ENCODE peak calls at places on chromosomes 13 and 19, in nine cellular contexts. Y, T, S, A, H, Z, Q, N and C are unnamed samples.
A peak's percentile ranks its signal among the peaks of the same experiment; 100 is the strongest.

GRCh38 chr13:79258489-79258888 is 147.6 kb downstream of the RBM26 start:
- DNase-seq in Y (no peak), T (no peak), S (no peak), A (no peak), H (no peak), Z (no peak), Q (no peak), N (no peak), C (no peak)

GRCh38 chr13:105370011-105370645 is 1165.3 kb downstream of the EFNB2 start:
- DNase-seq in Y (no peak), T (no peak), S (no peak), A (no peak), H (no peak), Z (no peak), Q (peak; percentile 45), N (no peak), C (no peak)

GRCh38 chr13:42136518-42136917 is 88.1 kb downstream of the DGKH start:
- DNase-seq in Y (no peak), T (no peak), S (no peak), A (no peak), H (no peak), Z (no peak), Q (no peak), N (no peak), C (no peak)

GRCh38 chr19:34172661-34173144 is 399 bp downstream of the LSM14A start:
- DNase-seq in Y (no peak), T (peak; percentile 45), S (peak; percentile 25), A (no peak), H (no peak), Z (no peak), Q (peak; percentile 72), N (no peak), C (no peak)

GRCh38 chr13:24159362-24159761 is 1.2 kb upstream of the SPATA13 start:
- DNase-seq in Y (no peak), T (no peak), S (no peak), A (no peak), H (no peak), Z (no peak), Q (no peak), N (no peak), C (no peak)

GRCh38 chr19:15776264-15776663 is 11.2 kb upstream of the OR10H5 start:
- DNase-seq in Y (no peak), T (no peak), S (no peak), A (no peak), H (no peak), Z (no peak), Q (no peak), N (no peak), C (no peak)

GRCh38 chr13:112207124-112207523 is 140.2 kb downstream of the SOX1 start:
- DNase-seq in Y (no peak), T (no peak), S (no peak), A (no peak), H (no peak), Z (no peak), Q (no peak), N (no peak), C (no peak)

GRCh38 chr19:13985771-13986347 is 20.3 kb downstream of the RFX1 start:
- DNase-seq in Y (no peak), T (no peak), S (no peak), A (no peak), H (no peak), Z (no peak), Q (no peak), N (no peak), C (no peak)

GRCh38 chr19:14404322-14404721 is 14.8 kb downstream of the DDX39A start:
- DNase-seq in Y (no peak), T (no peak), S (no peak), A (no peak), H (no peak), Z (no peak), Q (no peak), N (no peak), C (no peak)

GRCh38 chr19:13817615-13818371 is 22.6 kb downstream of the ZSWIM4 start:
- DNase-seq in Y (no peak), T (no peak), S (no peak), A (peak; percentile 98), H (no peak), Z (peak; percentile 78), Q (no peak), N (no peak), C (peak; percentile 39)

GRCh38 chr13:107124129-107124718 is 556.3 kb upstream of the ARGLU1 start:
- DNase-seq in Y (no peak), T (no peak), S (no peak), A (no peak), H (peak; percentile 54), Z (no peak), Q (peak; percentile 77), N (no peak), C (no peak)

GRCh38 chr19:51166846-51167490 is 24.9 kb downstream of the SIGLEC7 start:
- DNase-seq in Y (no peak), T (no peak), S (peak; percentile 16), A (no peak), H (no peak), Z (no peak), Q (no peak), N (no peak), C (peak; percentile 11)

GRCh38 chr13:98853791-98854191 is 101.3 kb upstream of the SLC15A1 start:
- DNase-seq in Y (no peak), T (no peak), S (no peak), A (no peak), H (no peak), Z (no peak), Q (peak; percentile 85), N (no peak), C (no peak)

GRCh38 chr13:49652691-49653305 is 24.5 kb downstream of the ARL11 start:
- DNase-seq in Y (no peak), T (peak; percentile 46), S (no peak), A (peak; percentile 83), H (peak; percentile 37), Z (peak; percentile 52), Q (peak; percentile 27), N (peak; percentile 39), C (no peak)

GRCh38 chr19:47490847-47491246 is 6.8 kb upstream of the KPTN start:
- DNase-seq in Y (no peak), T (no peak), S (no peak), A (no peak), H (no peak), Z (peak; percentile 33), Q (no peak), N (no peak), C (no peak)

GRCh38 chr13:89748716-89749115 is 1598.8 kb upstream of the MIR17HG start:
- DNase-seq in Y (no peak), T (no peak), S (no peak), A (no peak), H (peak; percentile 44), Z (no peak), Q (no peak), N (no peak), C (no peak)

GRCh38 chr13:28548872-28549271 is 53.9 kb upstream of the FLT1 start:
- DNase-seq in Y (no peak), T (no peak), S (no peak), A (peak; percentile 74), H (no peak), Z (no peak), Q (no peak), N (no peak), C (no peak)

GRCh38 chr19:55909801-55910200 is 22.3 kb downstream of the NLRP13 start:
- DNase-seq in Y (no peak), T (no peak), S (no peak), A (no peak), H (no peak), Z (no peak), Q (no peak), N (no peak), C (no peak)

GRCh38 chr19:55902080-55902751 is 29.9 kb downstream of the NLRP13 start:
- DNase-seq in Y (no peak), T (no peak), S (no peak), A (no peak), H (no peak), Z (no peak), Q (no peak), N (no peak), C (no peak)

GRCh38 chr19:55907286-55907685 is 24.9 kb downstream of the NLRP13 start:
- DNase-seq in Y (no peak), T (no peak), S (no peak), A (no peak), H (no peak), Z (no peak), Q (no peak), N (no peak), C (no peak)

GRCh38 chr19:55912916-55913315 is 19.2 kb downstream of the NLRP13 start:
- DNase-seq in Y (no peak), T (no peak), S (no peak), A (no peak), H (no peak), Z (no peak), Q (no peak), N (no peak), C (no peak)

GRCh38 chr19:55907746-55908145 is 24.4 kb downstream of the NLRP13 start:
- DNase-seq in Y (no peak), T (no peak), S (no peak), A (no peak), H (no peak), Z (no peak), Q (no peak), N (no peak), C (no peak)
- H3K9me3 ChIP-seq in Y (no peaks in the 10 kb centered on the region), T (no peaks in the 10 kb centered on the region), S (no peaks in the 10 kb centered on the region), A (peaks cover 53% of the 10 kb centered on the region), H (peaks cover 6% of the 10 kb centered on the region), Z (no peaks in the 10 kb centered on the region), Q (peaks cover 5% of the 10 kb centered on the region), N (no peaks in the 10 kb centered on the region), C (no peaks in the 10 kb centered on the region)

GRCh38 chr19:52345162-52345561 is 9.1 kb downstream of the ZNF610 start:
- DNase-seq in Y (no peak), T (no peak), S (no peak), A (no peak), H (no peak), Z (no peak), Q (no peak), N (no peak), C (no peak)
- H3K9me3 ChIP-seq in Y (no peaks in the 10 kb centered on the region), T (no peaks in the 10 kb centered on the region), S (peaks cover 10% of the 10 kb centered on the region), A (peaks cover 20% of the 10 kb centered on the region), H (no peaks in the 10 kb centered on the region), Z (no peaks in the 10 kb centered on the region), Q (peaks cover 6% of the 10 kb centered on the region), N (peaks cover 19% of the 10 kb centered on the region), C (no peaks in the 10 kb centered on the region)

DNA sequence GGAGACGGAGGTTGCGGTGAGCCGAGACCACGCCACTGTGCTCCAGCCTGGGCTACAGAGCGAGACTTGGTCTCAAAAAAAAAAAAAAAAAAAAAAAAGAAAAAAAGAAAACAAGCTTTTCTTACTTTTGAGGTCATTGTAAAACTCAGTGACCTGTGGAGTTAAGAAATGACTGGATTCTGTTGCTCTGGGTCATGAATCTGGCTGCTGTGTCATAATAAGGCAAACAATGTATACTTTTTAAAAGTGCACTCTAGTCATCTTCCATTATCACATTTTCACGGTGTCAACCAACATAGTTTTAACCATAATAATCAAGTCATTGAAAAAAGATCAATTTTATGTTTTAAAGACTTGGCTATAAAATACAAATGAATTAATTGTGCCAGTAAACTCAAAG is 1186.6 kb downstream of the DIAPH3 start:
- DNase-seq in Y (no peak), T (no peak), S (no peak), A (no peak), H (no peak), Z (no peak), Q (no peak), N (no peak), C (no peak)
- H3K9me3 ChIP-seq in Y (no peaks in the 10 kb centered on the region), T (no peaks in the 10 kb centered on the region), S (no peaks in the 10 kb centered on the region), A (no peaks in the 10 kb centered on the region), H (no peaks in the 10 kb centered on the region), Z (no peaks in the 10 kb centered on the region), Q (no peaks in the 10 kb centered on the region), N (no peaks in the 10 kb centered on the region), C (no peaks in the 10 kb centered on the region)

GRCh38 chr19:57212109-57212508 is 18.7 kb upstream of the AURKC start:
- DNase-seq in Y (no peak), T (no peak), S (no peak), A (peak; percentile 18), H (no peak), Z (no peak), Q (no peak), N (no peak), C (no peak)

GRCh38 chr19:57210381-57210780 is 19.1 kb downstream of the ZNF264 start:
- DNase-seq in Y (no peak), T (no peak), S (no peak), A (no peak), H (no peak), Z (no peak), Q (no peak), N (no peak), C (no peak)
- H3K9me3 ChIP-seq in Y (peaks cover 95% of the 10 kb centered on the region), T (no peaks in the 10 kb centered on the region), S (peaks cover 37% of the 10 kb centered on the region), A (no peaks in the 10 kb centered on the region), H (peaks cover 2% of the 10 kb centered on the region), Z (no peaks in the 10 kb centered on the region), Q (peaks cover 9% of the 10 kb centered on the region), N (no peaks in the 10 kb centered on the region), C (peaks cover 24% of the 10 kb centered on the region)